ENCODE peak calls at places on chromosomes 5 and 9, in four cellular contexts. S, V, Z and Y are unnamed samples.
A peak's percentile ranks its signal among the peaks of the same experiment; 100 is the strongest.

GRCh38 chr9:124322618-124323432 is 65.1 kb downstream of the NEK6 start:
- DNase-seq in Z (peak; percentile 50), S (no peak), V (no peak), Y (no peak)

GRCh38 chr9:112815868-112816267 is 65.3 kb downstream of the SNX30 start:
- DNase-seq in V (no peak), Z (no peak), S (no peak), Y (no peak)

GRCh38 chr9:133488686-133489252 is 9.9 kb upstream of the SLC2A6 start:
- DNase-seq in V (no peak), S (no peak), Z (no peak), Y (no peak)

GRCh38 chr9:121895836-121896544 is 197.1 kb downstream of the TTLL11 start:
- DNase-seq in V (peak; percentile 39), Z (no peak), S (no peak), Y (peak; percentile 71)

GRCh38 chr9:110626109-110626829 is 42.3 kb upstream of the MUSK start:
- DNase-seq in Z (no peak), S (peak; percentile 51), V (peak; percentile 36), Y (peak; percentile 98)

GRCh38 chr9:136160321-136160938 is 41.8 kb upstream of the TMEM250 start:
- DNase-seq in Z (no peak), S (no peak), V (no peak), Y (no peak)

GRCh38 chr5:36573441-36573840 is 33.0 kb upstream of the SLC1A3 start:
- DNase-seq in Z (no peak), S (no peak), V (peak; percentile 51), Y (peak; percentile 67)

GRCh38 chr9:75889977-75890540 is 414 bp upstream of the PCSK5 start:
- DNase-seq in Z (no peak), S (no peak), V (no peak), Y (peak; percentile 63)

GRCh38 chr9:87850405-87850804 is 32.3 kb upstream of the SPATA31E1 start:
- DNase-seq in S (no peak), Z (no peak), V (no peak), Y (peak; percentile 84)

GRCh38 chr5:135246923-135247795 is 151.9 kb downstream of the MACROH2A1 start:
- DNase-seq in V (peak; percentile 90), Z (peak; percentile 76), S (no peak), Y (peak; percentile 98)

GRCh38 chr5:53039855-53040254 is 50.7 kb downstream of the ITGA2 start:
- DNase-seq in Z (no peak), V (no peak), S (no peak), Y (no peak)

GRCh38 chr5:36575367-36575781 is 31.0 kb upstream of the SLC1A3 start:
- DNase-seq in V (peak; percentile 86), S (no peak), Z (no peak), Y (peak; percentile 15)

GRCh38 chr9:82140471-82140870 is 151.9 kb downstream of the SPATA31D1 start:
- DNase-seq in V (no peak), Z (no peak), S (no peak), Y (no peak)
- TF ChIP-seq FOS in V (no peak), Z (no peak), S (no peak), Y (no peak)

DNA sequence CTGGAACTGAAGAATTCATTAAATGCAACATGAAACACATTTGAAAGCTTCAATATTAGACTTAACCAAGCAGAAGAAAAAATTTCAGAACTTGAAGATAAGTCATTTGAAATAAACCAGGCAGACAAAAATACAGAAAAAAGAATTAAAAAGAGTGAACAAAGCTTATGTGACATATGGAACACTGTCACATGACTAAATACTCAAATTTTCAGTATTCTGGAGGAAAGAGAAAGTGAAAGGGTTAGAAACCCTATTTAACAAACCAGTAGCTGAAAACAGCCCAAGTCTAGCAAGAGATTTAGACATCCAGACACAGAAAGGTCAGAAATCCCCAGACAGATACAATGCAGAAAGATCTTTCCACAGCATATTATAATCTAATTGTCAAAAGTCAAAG is 37.1 kb upstream of the SH3TC2 start:
- DNase-seq in V (no peak), S (no peak), Z (no peak), Y (no peak)
- H3K9me3 ChIP-seq in V (no peaks in the 10 kb centered on the region), S (no peaks in the 10 kb centered on the region), Z (no peaks in the 10 kb centered on the region), Y (peaks cover 3% of the 10 kb centered on the region)

DNA sequence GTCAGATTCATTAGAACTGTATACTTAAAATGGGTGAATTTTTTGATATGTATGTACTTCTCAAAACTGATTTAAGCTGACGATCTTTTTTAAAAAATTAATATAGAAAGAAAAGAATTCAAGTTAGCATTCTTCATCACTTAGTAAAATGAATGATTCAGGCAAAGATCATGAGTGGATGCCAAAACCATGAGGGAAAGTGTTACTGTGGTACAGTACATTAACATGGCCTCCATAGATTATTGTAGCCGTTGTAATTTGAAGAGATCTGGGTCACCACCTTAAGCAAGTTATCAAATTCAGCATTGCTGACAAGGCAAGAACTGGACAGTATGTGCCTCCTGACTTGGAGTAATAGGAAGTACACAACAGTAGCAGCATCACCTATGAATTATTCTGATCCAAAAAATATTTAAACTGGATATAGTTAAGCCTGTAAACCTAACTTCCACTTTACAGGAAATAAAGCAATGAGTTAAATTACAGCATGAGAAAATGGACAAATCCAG is 29.7 kb downstream of the C9orf85 start:
- DNase-seq in Z (no peak), V (no peak), S (no peak), Y (peak; percentile 60)
- TF ChIP-seq FOS in Z (no peak), V (no peak), S (no peak), Y (no peak)

GRCh38 chr5:178711572-178711971 is 18.9 kb downstream of the ZNF354A start:
- DNase-seq in Z (no peak), V (no peak), S (no peak), Y (no peak)
- H3K9me3 ChIP-seq in Z (peaks cover 17% of the 10 kb centered on the region), V (peaks cover 12% of the 10 kb centered on the region), S (peaks cover 9% of the 10 kb centered on the region), Y (peaks cover 55% of the 10 kb centered on the region)

GRCh38 chr9:81417885-81418284 is 271.5 kb downstream of the TLE1 start:
- DNase-seq in Z (no peak), V (no peak), S (no peak), Y (no peak)
- TF ChIP-seq FOS in Z (no peak), V (no peak), S (no peak), Y (no peak)

GRCh38 chr5:180238631-180239030 is 29.6 kb upstream of the RASGEF1C start:
- DNase-seq in V (no peak), S (no peak), Z (no peak), Y (no peak)
- H3K9me3 ChIP-seq in V (no peaks in the 10 kb centered on the region), S (no peaks in the 10 kb centered on the region), Z (no peaks in the 10 kb centered on the region), Y (peaks cover 2% of the 10 kb centered on the region)

DNA sequence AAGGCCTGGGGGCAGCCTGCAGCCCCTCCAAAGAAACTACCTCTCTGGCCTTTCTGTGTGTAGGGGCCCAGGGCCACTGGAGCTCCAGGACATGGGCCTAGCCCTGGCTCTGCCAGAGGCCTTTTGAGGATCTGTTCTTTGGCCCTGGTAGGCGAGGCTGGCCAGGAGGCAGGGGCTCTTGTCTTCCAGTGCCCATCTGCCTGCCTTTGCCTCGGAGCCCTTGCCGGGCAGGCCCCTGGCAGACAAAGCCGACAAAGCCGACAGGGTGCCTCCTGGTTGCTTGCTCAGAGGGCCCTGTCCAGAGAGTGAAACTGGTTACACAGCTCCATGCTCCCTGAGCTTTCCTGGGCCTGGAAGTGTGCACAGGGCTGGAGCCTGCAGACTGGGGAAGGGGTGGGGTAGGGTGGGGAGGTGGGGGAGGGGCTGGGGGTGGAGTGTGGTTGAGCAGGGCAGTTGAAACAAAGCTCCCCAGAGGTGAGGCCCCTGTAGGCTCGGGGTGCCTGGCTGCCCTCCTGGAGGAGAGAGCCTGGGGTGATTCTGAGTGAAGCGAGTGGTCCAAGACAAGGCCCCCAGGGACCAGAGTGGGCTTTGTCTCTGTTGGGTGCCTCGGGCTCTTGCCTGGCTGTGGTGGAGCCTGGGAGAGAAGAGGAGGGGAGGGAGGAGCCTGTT is 29.3 kb downstream of the PTPA start:
- DNase-seq in S (no peak), Z (peak; percentile 57), V (peak; percentile 16), Y (peak; percentile 45)
- TF ChIP-seq FOS in S (no peak), Z (no peak), V (no peak), Y (no peak)